ENCODE peak calls at places on chromosomes 2 and 18, in five cellular contexts. Y is fibroblast of lung; S is PC-9; V is A549; T is naive thymus-derived CD4-positive, alpha-beta T cell. H is an unnamed sample.

GRCh38 chr2:121408641-121409040 is 122.0 kb upstream of the RNU4ATAC start:
- DNase-seq in V (no peak), T (no peak), Y (peak; percentile 29), S (no peak), H (no peak)

GRCh38 chr2:70088508-70089219 is 1.4 kb downstream of the PCBP1 start:
- DNase-seq in S (no peak), T (no peak), Y (peak; percentile 45), V (no peak), H (no peak)

GRCh38 chr2:181036848-181037603 is 56.6 kb downstream of the UBE2E3 start:
- DNase-seq in S (no peak), V (no peak), Y (peak; percentile 86), T (no peak), H (peak; percentile 54)

GRCh38 chr2:212797484-212798205 is 259.0 kb upstream of the ERBB4 start:
- DNase-seq in S (no peak), V (no peak), Y (peak; percentile 64), T (no peak), H (no peak)

GRCh38 chr2:43569921-43570320 is 25.9 kb downstream of the THADA start:
- DNase-seq in V (no peak), T (no peak), Y (no peak), S (no peak), H (no peak)

GRCh38 chr2:74756356-74756890 is 77.5 kb upstream of the HK2 start:
- DNase-seq in T (no peak), V (no peak), Y (no peak), S (no peak), H (no peak)

GRCh38 chr18:58861853-58862252 is 2.8 kb upstream of the ZNF532 start:
- DNase-seq in S (no peak), V (no peak), T (no peak), Y (no peak), H (no peak)

GRCh38 chr2:10188211-10188610 is 65.7 kb downstream of the RRM2 start:
- DNase-seq in Y (peak; percentile 39), V (peak; percentile 41), T (no peak), S (peak; percentile 43), H (no peak)

GRCh38 chr2:235833971-235834620 is 334.1 kb downstream of the GBX2 start:
- DNase-seq in Y (no peak), S (no peak), T (no peak), V (no peak), H (no peak)

GRCh38 chr2:98623657-98624056 is 15.3 kb downstream of the UNC50 start:
- DNase-seq in T (no peak), Y (no peak), V (no peak), S (no peak), H (no peak)

GRCh38 chr2:136527560-136527959 is 237.8 kb upstream of the THSD7B start:
- DNase-seq in Y (peak; percentile 3), S (no peak), T (no peak), V (no peak), H (no peak)

GRCh38 chr18:74373428-74373827 is 57.8 kb downstream of the C18orf63 start:
- DNase-seq in V (no peak), Y (no peak), T (peak; percentile 95), S (no peak), H (no peak)

GRCh38 chr2:126970583-126970982 is 71.9 kb downstream of the TEX51 start:
- DNase-seq in Y (no peak), T (no peak), S (no peak), V (no peak), H (no peak)

GRCh38 chr2:191202881-191203397 is 42.3 kb upstream of the MYO1B start:
- DNase-seq in Y (peak; percentile 61), T (no peak), V (no peak), S (no peak), H (no peak)

GRCh38 chr2:201404699-201405275 is 46.5 kb downstream of the TRAK2 start:
- DNase-seq in V (no peak), Y (no peak), T (no peak), S (no peak), H (no peak)

GRCh38 chr18:48817021-48817461 is 133.7 kb downstream of the SMAD7 start:
- DNase-seq in T (no peak), V (no peak), S (no peak), Y (no peak), H (peak; percentile 36)

GRCh38 chr2:141959016-141959415 is 171.8 kb downstream of the LRP1B start:
- DNase-seq in T (no peak), Y (no peak), V (no peak), S (no peak), H (no peak)
- H3K4me3 ChIP-seq in T (no peak overlapping the region), Y (no peak overlapping the region), V (no peak overlapping the region), S (no peak overlapping the region), H (no peak overlapping the region)

GRCh38 chr2:11750917-11751316 is 4.5 kb downstream of the LPIN1 start:
- DNase-seq in T (no peak), S (peak; percentile 79), V (no peak), Y (peak; percentile 63), H (no peak)

GRCh38 chr2:11749646-11750349 is 3.4 kb downstream of the LPIN1 start:
- DNase-seq in T (no peak), V (no peak), S (no peak), Y (peak; percentile 23), H (no peak)

GRCh38 chr2:11748018-11748860 is 1.8 kb downstream of the LPIN1 start:
- DNase-seq in V (no peak), Y (no peak), T (no peak), S (no peak), H (no peak)

GRCh38 chr2:11750422-11750821 is 4.0 kb downstream of the LPIN1 start:
- DNase-seq in T (peak; percentile 83), V (no peak), S (no peak), Y (peak; percentile 36), H (no peak)

DNA sequence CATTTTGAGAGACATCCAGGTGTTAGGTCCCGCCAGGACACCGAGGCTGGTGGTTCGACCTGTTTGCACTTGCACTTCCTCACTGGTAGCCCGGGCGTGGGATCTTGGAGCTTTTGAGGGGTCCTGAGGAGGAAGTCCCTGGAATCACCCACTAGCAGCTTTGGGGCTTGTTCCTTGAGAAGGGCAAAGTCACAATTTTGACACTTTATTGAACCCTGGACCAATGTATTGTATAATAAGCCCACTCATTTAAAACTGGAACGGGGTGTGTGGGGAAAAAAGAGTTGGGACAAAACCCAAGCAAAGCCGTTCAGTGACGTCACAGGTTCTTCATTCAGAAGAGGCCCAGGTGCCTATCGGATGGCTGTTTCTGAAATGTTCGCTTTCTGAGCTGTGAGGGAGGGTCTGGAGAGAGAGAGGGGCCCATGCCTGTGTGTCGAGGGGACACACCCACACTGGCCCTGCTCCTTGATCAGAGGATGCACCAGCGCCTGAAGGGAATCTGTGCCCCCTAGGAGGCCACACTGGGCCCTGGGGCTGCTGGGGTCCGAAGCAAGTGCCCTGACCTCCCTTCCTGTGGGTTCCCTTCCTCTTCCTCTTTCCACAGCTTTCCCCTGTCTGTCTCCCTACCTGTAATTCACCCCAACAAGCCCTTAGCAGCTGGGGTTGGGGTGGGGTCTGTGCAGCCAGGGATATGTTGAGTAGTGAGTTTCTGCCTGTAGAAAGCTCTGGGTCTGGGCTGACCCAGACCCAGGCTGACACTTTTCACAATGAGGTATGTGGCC is 2.6 kb downstream of the LPIN1 start:
- DNase-seq in V (no peak), S (no peak), Y (no peak), T (no peak), H (no peak)
- H3K4me1 ChIP-seq in V (peaks cover 42% of the 10 kb centered on the region), S (peaks cover 88% of the 10 kb centered on the region), Y (peaks cover 38% of the 10 kb centered on the region), T (peaks cover 60% of the 10 kb centered on the region), H (peaks cover 42% of the 10 kb centered on the region)

GRCh38 chr2:197089659-197090058 is 163.2 kb upstream of the PGAP1 start:
- DNase-seq in S (no peak), Y (no peak), T (no peak), V (no peak), H (no peak)

GRCh38 chr2:197090713-197091367 is 164.3 kb upstream of the PGAP1 start:
- DNase-seq in Y (no peak), V (no peak), T (no peak), S (no peak), H (no peak)

GRCh38 chr2:197086500-197086899 is 160.0 kb upstream of the PGAP1 start:
- DNase-seq in T (no peak), V (no peak), Y (no peak), S (no peak), H (no peak)

GRCh38 chr2:197085665-197086064 is 159.2 kb upstream of the PGAP1 start:
- DNase-seq in Y (no peak), V (no peak), S (no peak), T (no peak), H (no peak)

DNA sequence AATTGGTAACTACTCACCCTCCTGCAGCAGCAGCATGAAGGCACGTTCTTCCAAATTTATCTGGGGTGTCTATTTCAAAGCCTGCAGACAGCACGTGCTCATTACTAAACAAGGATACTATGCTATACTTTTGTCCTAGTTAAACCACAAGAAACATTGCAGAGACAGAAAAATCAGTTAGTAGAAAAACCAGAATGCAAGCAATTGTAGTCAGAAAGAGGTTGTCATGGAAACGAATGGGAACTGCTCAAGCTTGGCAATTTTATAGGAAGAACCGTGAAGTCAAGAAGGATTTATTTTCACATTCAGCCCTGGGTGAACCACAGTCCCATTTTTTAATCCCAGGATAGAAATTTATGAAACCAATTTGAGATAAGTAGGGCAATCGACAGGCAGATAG is 162.2 kb upstream of the PGAP1 start:
- DNase-seq in Y (peak; percentile 84), S (no peak), V (no peak), T (no peak), H (no peak)
- H3K27ac ChIP-seq in Y (no peak overlapping the region), S (no peak overlapping the region), V (no peak overlapping the region), T (no peak overlapping the region), H (no peak overlapping the region)

DNA sequence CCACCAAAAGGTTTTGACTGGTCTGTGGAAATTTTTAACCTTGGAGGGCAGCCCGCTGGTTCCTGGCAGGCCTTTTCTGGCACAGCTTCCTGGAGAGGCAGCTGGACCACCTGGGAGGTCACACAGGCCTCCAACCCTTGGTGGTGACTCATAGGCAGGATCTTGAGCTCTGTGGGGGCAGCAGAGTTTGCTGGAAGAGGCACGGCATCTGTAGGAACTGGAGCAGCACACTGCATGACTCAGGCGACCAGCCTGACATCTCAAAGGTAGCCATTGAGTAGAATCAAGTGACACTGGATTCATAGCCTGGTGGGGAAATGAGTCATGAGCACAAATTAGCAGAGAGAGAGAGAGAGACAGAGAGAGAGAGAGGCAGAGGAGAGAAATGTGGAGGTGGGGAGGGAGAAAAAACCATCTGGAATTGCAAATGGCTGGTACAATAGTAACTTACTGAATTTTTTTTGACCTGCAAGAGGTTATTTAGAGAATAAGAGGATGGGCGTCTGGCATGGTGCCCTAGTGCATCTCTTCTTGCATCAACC is 57.4 kb downstream of the TRPM8 start:
- DNase-seq in T (no peak), S (peak; percentile 100), Y (peak; percentile 100), V (peak; percentile 93), H (peak; percentile 99)
- H3K4me3 ChIP-seq in T (no peak overlapping the region), S (no peak overlapping the region), Y (no peak overlapping the region), V (no peak overlapping the region), H (no peak overlapping the region)

DNA sequence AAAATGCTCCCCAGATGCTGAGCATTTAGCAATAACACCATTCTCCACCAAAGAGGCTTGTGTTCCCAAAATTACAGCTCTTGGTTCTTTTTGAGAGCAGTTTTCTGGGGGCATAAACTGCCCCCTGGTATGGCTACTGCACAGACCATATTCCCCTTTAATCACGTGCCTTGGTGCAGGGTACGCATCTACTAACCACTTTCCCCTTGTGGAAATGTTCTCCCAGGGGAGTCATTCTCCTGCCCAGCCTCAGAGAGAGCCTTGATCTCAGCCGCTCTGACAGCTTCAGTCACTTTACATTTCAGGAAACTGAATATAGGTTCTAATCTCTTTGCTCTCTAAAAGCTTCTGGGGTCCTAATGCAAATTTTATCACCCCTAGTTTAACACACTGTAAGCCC is 44.7 kb upstream of the EML6 start:
- DNase-seq in Y (no peak), T (no peak), S (no peak), V (no peak), H (no peak)
- H3K4me1 ChIP-seq in Y (peaks cover 8% of the 10 kb centered on the region), T (no peaks in the 10 kb centered on the region), S (no peaks in the 10 kb centered on the region), V (no peaks in the 10 kb centered on the region), H (peaks cover 10% of the 10 kb centered on the region)

H was measured in SJSA1.